ENCODE peak calls at places on chromosome 7, in four cellular contexts. One of them, this sample, is unnamed.

GRCh38 chr7:70636169-70636568 is 495.8 kb upstream of the GALNT17 start:
- DNase-seq in K562: no peak
- DNase-seq in HL-60: no peak
- DNase-seq in GM12878: no peak
- DNase-seq in this sample: no peak

GRCh38 chr7:139065323-139065722 is 29.5 kb upstream of the ZC3HAV1L start:
- DNase-seq in K562: no peak
- DNase-seq in HL-60: no peak
- DNase-seq in GM12878: no peak
- DNase-seq in this sample: no peak

GRCh38 chr7:89027781-89028180 is 232.2 kb upstream of the TEX47 start:
- DNase-seq in K562: no peak
- DNase-seq in HL-60: no peak
- DNase-seq in GM12878: no peak
- DNase-seq in this sample: no peak

GRCh38 chr7:31882187-31882586 is 188.0 kb downstream of the PDE1C start:
- DNase-seq in K562: no peak
- DNase-seq in HL-60: no peak
- DNase-seq in GM12878: no peak
- DNase-seq in this sample: no peak

GRCh38 chr7:41975854-41976253 is 261.2 kb downstream of the GLI3 start:
- DNase-seq in K562: no peak
- DNase-seq in HL-60: no peak
- DNase-seq in GM12878: no peak
- DNase-seq in this sample: no peak

GRCh38 chr7:106418526-106418925 is 133.7 kb upstream of the NAMPT start:
- DNase-seq in K562: no peak
- DNase-seq in HL-60: peak; percentile 41
- DNase-seq in GM12878: no peak
- DNase-seq in this sample: no peak

GRCh38 chr7:131370523-131370968 is 42.9 kb downstream of the MKLN1 start:
- DNase-seq in K562: peak; percentile 25
- DNase-seq in HL-60: no peak
- DNase-seq in GM12878: peak; percentile 48
- DNase-seq in this sample: no peak

GRCh38 chr7:157522954-157523353 is 186.2 kb downstream of the DNAJB6 start:
- DNase-seq in K562: no peak
- DNase-seq in HL-60: no peak
- DNase-seq in GM12878: no peak
- DNase-seq in this sample: no peak

DNA sequence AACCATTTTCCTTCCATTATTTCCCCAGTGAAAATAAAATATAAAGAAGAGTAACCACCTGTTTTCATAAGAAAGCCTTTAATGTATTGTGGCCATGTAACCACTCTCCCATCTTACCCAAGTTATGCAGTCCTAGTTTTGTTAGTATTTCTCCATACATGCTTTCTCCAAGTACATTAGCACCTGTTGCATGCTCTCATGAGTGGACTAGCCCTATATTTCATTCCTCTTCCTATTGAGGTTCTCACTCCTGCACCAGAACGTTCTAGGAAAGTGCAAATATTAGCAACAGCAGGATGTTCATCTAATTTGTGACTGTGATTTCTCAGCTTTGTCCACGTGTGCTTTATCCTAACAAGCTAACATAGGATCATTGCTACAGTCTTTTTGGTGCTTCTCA is 155.1 kb upstream of the NPVF start:
- DNase-seq in K562: no peak
- DNase-seq in HL-60: no peak
- DNase-seq in GM12878: no peak
- DNase-seq in this sample: no peak
- TF ChIP-seq POLR2AphosphoS5 in K562: no peak
- TF ChIP-seq POLR2AphosphoS5 in HL-60: no peak
- TF ChIP-seq POLR2AphosphoS5 in GM12878: no peak
- TF ChIP-seq POLR2AphosphoS5 in this sample: no peak

DNA sequence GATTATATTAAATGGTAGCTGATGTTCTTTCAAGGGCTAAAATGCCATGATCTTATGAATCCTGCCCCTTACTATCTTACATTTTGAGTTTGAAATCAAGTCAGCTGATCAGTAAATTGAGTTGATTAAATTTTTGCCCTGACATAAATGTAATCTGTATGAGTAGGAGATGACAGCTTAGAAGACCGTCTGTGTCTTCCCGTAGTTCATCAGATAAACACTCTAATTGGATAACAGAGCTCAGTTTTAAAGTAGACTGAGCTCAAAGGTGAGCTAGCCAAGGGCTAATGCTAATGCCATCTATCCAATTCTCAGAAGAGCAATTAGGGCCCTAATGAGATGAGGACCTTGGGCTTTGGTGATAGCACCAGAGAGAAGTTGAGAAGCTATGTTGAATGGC is 82.9 kb downstream of the LRRC4 start:
- DNase-seq in K562: no peak
- DNase-seq in HL-60: no peak
- DNase-seq in GM12878: no peak
- DNase-seq in this sample: no peak
- TF ChIP-seq SPI1 in K562: no peak
- TF ChIP-seq SPI1 in HL-60: no peak
- TF ChIP-seq SPI1 in GM12878: no peak
- TF ChIP-seq SPI1 in this sample: no peak

GRCh38 chr7:155618708-155619633 is 25.5 kb upstream of the RBM33 start:
- DNase-seq in K562: no peak
- DNase-seq in HL-60: no peak
- DNase-seq in GM12878: no peak
- DNase-seq in this sample: no peak
- TF ChIP-seq POLR2AphosphoS5 in K562: no peak
- TF ChIP-seq POLR2AphosphoS5 in HL-60: no peak
- TF ChIP-seq POLR2AphosphoS5 in GM12878: no peak
- TF ChIP-seq POLR2AphosphoS5 in this sample: no peak

DNA sequence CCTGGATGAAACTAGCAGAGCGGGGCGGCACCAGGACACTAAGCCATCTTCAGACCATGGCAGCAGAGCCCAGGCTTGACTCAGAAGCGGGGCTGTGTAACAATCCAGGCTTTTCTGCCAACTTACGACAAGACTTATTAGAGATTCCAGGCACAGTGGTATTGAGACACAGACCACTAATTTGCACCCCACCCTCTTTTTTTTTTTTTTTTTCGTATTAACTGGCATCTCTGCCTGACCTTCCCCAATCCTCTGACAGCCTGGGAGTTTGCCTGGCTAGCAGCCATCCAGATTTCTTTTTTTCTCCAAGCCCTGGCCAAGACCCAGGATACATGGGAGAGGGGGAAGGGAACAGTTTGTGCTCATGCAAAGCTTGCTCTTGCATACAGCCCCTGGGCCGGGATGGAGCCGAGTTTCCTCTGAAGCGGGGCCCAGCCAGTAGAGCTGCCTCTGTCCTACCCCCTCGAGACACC is 182.4 kb downstream of the PLXNA4 start:
- DNase-seq in K562: no peak
- DNase-seq in HL-60: no peak
- DNase-seq in GM12878: no peak
- DNase-seq in this sample: no peak
- TF ChIP-seq SPI1 in K562: no peak
- TF ChIP-seq SPI1 in HL-60: no peak
- TF ChIP-seq SPI1 in GM12878: no peak
- TF ChIP-seq SPI1 in this sample: no peak

GRCh38 chr7:135979674-135980660 is 2.8 kb upstream of the MTPN start:
- DNase-seq in K562: no peak
- DNase-seq in HL-60: no peak
- DNase-seq in GM12878: no peak
- DNase-seq in this sample: peak; percentile 6
- TF ChIP-seq POLR2AphosphoS5 in K562: no peak
- TF ChIP-seq POLR2AphosphoS5 in HL-60: no peak
- TF ChIP-seq POLR2AphosphoS5 in GM12878: no peak
- TF ChIP-seq POLR2AphosphoS5 in this sample: no peak

DNA sequence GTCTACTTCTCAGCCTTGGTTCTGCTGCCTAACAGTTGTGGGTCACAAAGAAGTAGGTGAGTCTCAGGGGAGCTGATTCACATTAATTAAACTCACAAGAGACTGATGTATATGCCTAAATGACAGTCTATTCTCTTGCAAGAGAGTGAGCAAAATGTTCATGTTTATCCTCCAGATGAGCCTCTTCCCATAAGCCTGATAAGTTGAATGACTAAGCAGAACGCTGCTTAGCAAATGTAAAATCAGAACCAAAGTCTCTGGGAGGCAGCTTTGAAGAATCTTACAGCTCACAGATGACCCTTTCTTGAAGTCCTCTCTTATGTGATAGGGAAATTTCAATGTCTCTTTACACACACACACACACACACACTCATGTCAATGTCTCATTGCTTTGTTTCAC is 1092.3 kb downstream of the TYW1 start:
- DNase-seq in K562: no peak
- DNase-seq in HL-60: no peak
- DNase-seq in GM12878: no peak
- DNase-seq in this sample: no peak
- TF ChIP-seq SPI1 in K562: no peak
- TF ChIP-seq SPI1 in HL-60: no peak
- TF ChIP-seq SPI1 in GM12878: no peak
- TF ChIP-seq SPI1 in this sample: no peak

This sample was measured in GM12891.